ENCODE peak calls at places on chromosomes 13 and 19, in six cellular contexts. One of them, this sample, is unnamed.

GRCh38 chr19:5352229-5352763 is 11.7 kb upstream of the PTPRS start:
- DNase-seq in B cell: no peak
- DNase-seq in activated T-cell treated with anti-CD3 and anti-CD28 coated beads, Interleukin-2, amount 50 U/mL, for 72 hours: no peak
- DNase-seq in PC-9: peak; percentile 67
- DNase-seq in T-helper 1 cell: no peak
- DNase-seq in activated CD8-positive, alpha-beta memory T cell treated with anti-CD3 and anti-CD28 coated beads for 1 hour: no peak
- DNase-seq in this sample: no peak

GRCh38 chr19:17202713-17203112 is 12.4 kb upstream of the USE1 start:
- DNase-seq in B cell: no peak
- DNase-seq in activated T-cell treated with anti-CD3 and anti-CD28 coated beads, Interleukin-2, amount 50 U/mL, for 72 hours: no peak
- DNase-seq in PC-9: no peak
- DNase-seq in T-helper 1 cell: no peak
- DNase-seq in activated CD8-positive, alpha-beta memory T cell treated with anti-CD3 and anti-CD28 coated beads for 1 hour: no peak
- DNase-seq in this sample: no peak

GRCh38 chr19:46513461-46514236 is 18.0 kb upstream of the PNMA8B start:
- DNase-seq in B cell: peak; percentile 86
- DNase-seq in activated T-cell treated with anti-CD3 and anti-CD28 coated beads, Interleukin-2, amount 50 U/mL, for 72 hours: peak; percentile 84
- DNase-seq in PC-9: peak; percentile 51
- DNase-seq in T-helper 1 cell: peak; percentile 78
- DNase-seq in activated CD8-positive, alpha-beta memory T cell treated with anti-CD3 and anti-CD28 coated beads for 1 hour: peak; percentile 80
- DNase-seq in this sample: peak; percentile 83

GRCh38 chr19:49324801-49325491 is at the start of gene SLC6A16:
- DNase-seq in B cell: peak; percentile 58
- DNase-seq in activated T-cell treated with anti-CD3 and anti-CD28 coated beads, Interleukin-2, amount 50 U/mL, for 72 hours: no peak
- DNase-seq in PC-9: no peak
- DNase-seq in T-helper 1 cell: no peak
- DNase-seq in activated CD8-positive, alpha-beta memory T cell treated with anti-CD3 and anti-CD28 coated beads for 1 hour: no peak
- DNase-seq in this sample: no peak

GRCh38 chr13:112103260-112103843 is 36.4 kb downstream of the SOX1 start:
- DNase-seq in B cell: no peak
- DNase-seq in activated T-cell treated with anti-CD3 and anti-CD28 coated beads, Interleukin-2, amount 50 U/mL, for 72 hours: no peak
- DNase-seq in PC-9: no peak
- DNase-seq in T-helper 1 cell: no peak
- DNase-seq in activated CD8-positive, alpha-beta memory T cell treated with anti-CD3 and anti-CD28 coated beads for 1 hour: no peak
- DNase-seq in this sample: no peak

GRCh38 chr19:29577662-29577963 is 28.5 kb upstream of the POP4 start:
- DNase-seq in B cell: no peak
- DNase-seq in activated T-cell treated with anti-CD3 and anti-CD28 coated beads, Interleukin-2, amount 50 U/mL, for 72 hours: no peak
- DNase-seq in PC-9: no peak
- DNase-seq in T-helper 1 cell: no peak
- DNase-seq in activated CD8-positive, alpha-beta memory T cell treated with anti-CD3 and anti-CD28 coated beads for 1 hour: no peak
- DNase-seq in this sample: no peak

GRCh38 chr19:55212447-55212846 is 3.1 kb upstream of the PTPRH start:
- DNase-seq in B cell: no peak
- DNase-seq in activated T-cell treated with anti-CD3 and anti-CD28 coated beads, Interleukin-2, amount 50 U/mL, for 72 hours: peak; percentile 62
- DNase-seq in PC-9: no peak
- DNase-seq in T-helper 1 cell: peak; percentile 13
- DNase-seq in activated CD8-positive, alpha-beta memory T cell treated with anti-CD3 and anti-CD28 coated beads for 1 hour: peak; percentile 9
- DNase-seq in this sample: peak; percentile 71

GRCh38 chr19:10061717-10062310 is 24.3 kb upstream of the SHFL start:
- DNase-seq in B cell: no peak
- DNase-seq in activated T-cell treated with anti-CD3 and anti-CD28 coated beads, Interleukin-2, amount 50 U/mL, for 72 hours: no peak
- DNase-seq in PC-9: no peak
- DNase-seq in T-helper 1 cell: no peak
- DNase-seq in activated CD8-positive, alpha-beta memory T cell treated with anti-CD3 and anti-CD28 coated beads for 1 hour: no peak
- DNase-seq in this sample: no peak

GRCh38 chr19:16394681-16395375 is 70.2 kb downstream of the KLF2 start:
- DNase-seq in B cell: no peak
- DNase-seq in activated T-cell treated with anti-CD3 and anti-CD28 coated beads, Interleukin-2, amount 50 U/mL, for 72 hours: no peak
- DNase-seq in PC-9: no peak
- DNase-seq in T-helper 1 cell: no peak
- DNase-seq in activated CD8-positive, alpha-beta memory T cell treated with anti-CD3 and anti-CD28 coated beads for 1 hour: no peak
- DNase-seq in this sample: no peak

GRCh38 chr13:46624353-46624752 is 71.4 kb downstream of the LRCH1 start:
- DNase-seq in B cell: no peak
- DNase-seq in activated T-cell treated with anti-CD3 and anti-CD28 coated beads, Interleukin-2, amount 50 U/mL, for 72 hours: no peak
- DNase-seq in PC-9: no peak
- DNase-seq in T-helper 1 cell: no peak
- DNase-seq in activated CD8-positive, alpha-beta memory T cell treated with anti-CD3 and anti-CD28 coated beads for 1 hour: no peak
- DNase-seq in this sample: no peak

GRCh38 chr19:46150606-46151005 is 2.6 kb downstream of the IGFL2 start:
- DNase-seq in B cell: no peak
- DNase-seq in activated T-cell treated with anti-CD3 and anti-CD28 coated beads, Interleukin-2, amount 50 U/mL, for 72 hours: no peak
- DNase-seq in PC-9: no peak
- DNase-seq in T-helper 1 cell: no peak
- DNase-seq in activated CD8-positive, alpha-beta memory T cell treated with anti-CD3 and anti-CD28 coated beads for 1 hour: no peak
- DNase-seq in this sample: no peak

GRCh38 chr13:94344126-94344863 is 135.2 kb downstream of the DCT start:
- DNase-seq in B cell: no peak
- DNase-seq in activated T-cell treated with anti-CD3 and anti-CD28 coated beads, Interleukin-2, amount 50 U/mL, for 72 hours: no peak
- DNase-seq in PC-9: peak; percentile 88
- DNase-seq in T-helper 1 cell: no peak
- DNase-seq in activated CD8-positive, alpha-beta memory T cell treated with anti-CD3 and anti-CD28 coated beads for 1 hour: no peak
- DNase-seq in this sample: no peak

GRCh38 chr19:15318241-15318691 is 14.1 kb downstream of the BRD4 start:
- DNase-seq in B cell: peak; percentile 78
- DNase-seq in activated T-cell treated with anti-CD3 and anti-CD28 coated beads, Interleukin-2, amount 50 U/mL, for 72 hours: no peak
- DNase-seq in PC-9: no peak
- DNase-seq in T-helper 1 cell: no peak
- DNase-seq in activated CD8-positive, alpha-beta memory T cell treated with anti-CD3 and anti-CD28 coated beads for 1 hour: no peak
- DNase-seq in this sample: no peak

GRCh38 chr19:56476671-56477428 is at the start of gene ZNF667:
- DNase-seq in B cell: peak; percentile 74
- DNase-seq in activated T-cell treated with anti-CD3 and anti-CD28 coated beads, Interleukin-2, amount 50 U/mL, for 72 hours: peak; percentile 37
- DNase-seq in PC-9: no peak
- DNase-seq in T-helper 1 cell: no peak
- DNase-seq in activated CD8-positive, alpha-beta memory T cell treated with anti-CD3 and anti-CD28 coated beads for 1 hour: no peak
- DNase-seq in this sample: peak; percentile 9

GRCh38 chr19:13881692-13882418 is 4.9 kb downstream of the NANOS3 start:
- DNase-seq in B cell: peak; percentile 43
- DNase-seq in activated T-cell treated with anti-CD3 and anti-CD28 coated beads, Interleukin-2, amount 50 U/mL, for 72 hours: peak; percentile 56
- DNase-seq in PC-9: no peak
- DNase-seq in T-helper 1 cell: no peak
- DNase-seq in activated CD8-positive, alpha-beta memory T cell treated with anti-CD3 and anti-CD28 coated beads for 1 hour: no peak
- DNase-seq in this sample: peak; percentile 75

GRCh38 chr19:40607311-40607871 is 6.2 kb downstream of the LTBP4 start:
- DNase-seq in B cell: no peak
- DNase-seq in activated T-cell treated with anti-CD3 and anti-CD28 coated beads, Interleukin-2, amount 50 U/mL, for 72 hours: no peak
- DNase-seq in PC-9: no peak
- DNase-seq in T-helper 1 cell: no peak
- DNase-seq in activated CD8-positive, alpha-beta memory T cell treated with anti-CD3 and anti-CD28 coated beads for 1 hour: no peak
- DNase-seq in this sample: no peak

GRCh38 chr19:48480476-48481190 is 11.5 kb downstream of the CYTH2 start:
- DNase-seq in B cell: peak; percentile 59
- DNase-seq in activated T-cell treated with anti-CD3 and anti-CD28 coated beads, Interleukin-2, amount 50 U/mL, for 72 hours: peak; percentile 69
- DNase-seq in PC-9: no peak
- DNase-seq in T-helper 1 cell: peak; percentile 56
- DNase-seq in activated CD8-positive, alpha-beta memory T cell treated with anti-CD3 and anti-CD28 coated beads for 1 hour: peak; percentile 41
- DNase-seq in this sample: peak; percentile 69

GRCh38 chr19:51803529-51803928 is 8.6 kb downstream of the FPR3 start:
- DNase-seq in B cell: no peak
- DNase-seq in activated T-cell treated with anti-CD3 and anti-CD28 coated beads, Interleukin-2, amount 50 U/mL, for 72 hours: no peak
- DNase-seq in PC-9: no peak
- DNase-seq in T-helper 1 cell: no peak
- DNase-seq in activated CD8-positive, alpha-beta memory T cell treated with anti-CD3 and anti-CD28 coated beads for 1 hour: no peak
- DNase-seq in this sample: no peak

GRCh38 chr19:30076751-30077670 is 135.0 kb downstream of the URI1 start:
- DNase-seq in B cell: no peak
- DNase-seq in activated T-cell treated with anti-CD3 and anti-CD28 coated beads, Interleukin-2, amount 50 U/mL, for 72 hours: no peak
- DNase-seq in PC-9: no peak
- DNase-seq in T-helper 1 cell: no peak
- DNase-seq in activated CD8-positive, alpha-beta memory T cell treated with anti-CD3 and anti-CD28 coated beads for 1 hour: no peak
- DNase-seq in this sample: no peak

GRCh38 chr19:42560731-42561130 is 32.5 kb upstream of the CEACAM1 start:
- DNase-seq in B cell: no peak
- DNase-seq in activated T-cell treated with anti-CD3 and anti-CD28 coated beads, Interleukin-2, amount 50 U/mL, for 72 hours: no peak
- DNase-seq in PC-9: no peak
- DNase-seq in T-helper 1 cell: no peak
- DNase-seq in activated CD8-positive, alpha-beta memory T cell treated with anti-CD3 and anti-CD28 coated beads for 1 hour: no peak
- DNase-seq in this sample: no peak

GRCh38 chr19:28641395-28641794 is 571.6 kb downstream of the UQCRFS1 start:
- DNase-seq in B cell: no peak
- DNase-seq in activated T-cell treated with anti-CD3 and anti-CD28 coated beads, Interleukin-2, amount 50 U/mL, for 72 hours: no peak
- DNase-seq in PC-9: no peak
- DNase-seq in T-helper 1 cell: no peak
- DNase-seq in activated CD8-positive, alpha-beta memory T cell treated with anti-CD3 and anti-CD28 coated beads for 1 hour: no peak
- DNase-seq in this sample: no peak

GRCh38 chr13:39407786-39408185 is 195.2 kb downstream of the LHFPL6 start:
- DNase-seq in B cell: no peak
- DNase-seq in activated T-cell treated with anti-CD3 and anti-CD28 coated beads, Interleukin-2, amount 50 U/mL, for 72 hours: no peak
- DNase-seq in PC-9: no peak
- DNase-seq in T-helper 1 cell: no peak
- DNase-seq in activated CD8-positive, alpha-beta memory T cell treated with anti-CD3 and anti-CD28 coated beads for 1 hour: no peak
- DNase-seq in this sample: no peak

GRCh38 chr13:107376393-107377085 is 808.6 kb upstream of the ARGLU1 start:
- DNase-seq in B cell: no peak
- DNase-seq in activated T-cell treated with anti-CD3 and anti-CD28 coated beads, Interleukin-2, amount 50 U/mL, for 72 hours: no peak
- DNase-seq in PC-9: no peak
- DNase-seq in T-helper 1 cell: no peak
- DNase-seq in activated CD8-positive, alpha-beta memory T cell treated with anti-CD3 and anti-CD28 coated beads for 1 hour: no peak
- DNase-seq in this sample: no peak

GRCh38 chr13:87669379-87669978 is 1.7 kb upstream of the SLITRK5 start:
- DNase-seq in B cell: peak; percentile 10
- DNase-seq in activated T-cell treated with anti-CD3 and anti-CD28 coated beads, Interleukin-2, amount 50 U/mL, for 72 hours: no peak
- DNase-seq in PC-9: peak; percentile 43
- DNase-seq in T-helper 1 cell: no peak
- DNase-seq in activated CD8-positive, alpha-beta memory T cell treated with anti-CD3 and anti-CD28 coated beads for 1 hour: no peak
- DNase-seq in this sample: no peak

GRCh38 chr19:7869910-7870511 is 4.2 kb downstream of the PRR36 start:
- DNase-seq in B cell: peak; percentile 64
- DNase-seq in activated T-cell treated with anti-CD3 and anti-CD28 coated beads, Interleukin-2, amount 50 U/mL, for 72 hours: peak; percentile 80
- DNase-seq in PC-9: peak; percentile 86
- DNase-seq in T-helper 1 cell: peak; percentile 60
- DNase-seq in activated CD8-positive, alpha-beta memory T cell treated with anti-CD3 and anti-CD28 coated beads for 1 hour: peak; percentile 29
- DNase-seq in this sample: peak; percentile 66

GRCh38 chr13:76672422-76672821 is 213.8 kb downstream of the KCTD12 start:
- DNase-seq in B cell: no peak
- DNase-seq in activated T-cell treated with anti-CD3 and anti-CD28 coated beads, Interleukin-2, amount 50 U/mL, for 72 hours: no peak
- DNase-seq in PC-9: no peak
- DNase-seq in T-helper 1 cell: no peak
- DNase-seq in activated CD8-positive, alpha-beta memory T cell treated with anti-CD3 and anti-CD28 coated beads for 1 hour: no peak
- DNase-seq in this sample: no peak

GRCh38 chr19:33052352-33052972 is 12.2 kb downstream of the RHPN2 start:
- DNase-seq in B cell: no peak
- DNase-seq in activated T-cell treated with anti-CD3 and anti-CD28 coated beads, Interleukin-2, amount 50 U/mL, for 72 hours: no peak
- DNase-seq in PC-9: peak; percentile 95
- DNase-seq in T-helper 1 cell: no peak
- DNase-seq in activated CD8-positive, alpha-beta memory T cell treated with anti-CD3 and anti-CD28 coated beads for 1 hour: no peak
- DNase-seq in this sample: no peak

GRCh38 chr19:51108805-51109146 is 567 bp upstream of the CTU1 start:
- DNase-seq in B cell: no peak
- DNase-seq in activated T-cell treated with anti-CD3 and anti-CD28 coated beads, Interleukin-2, amount 50 U/mL, for 72 hours: no peak
- DNase-seq in PC-9: no peak
- DNase-seq in T-helper 1 cell: no peak
- DNase-seq in activated CD8-positive, alpha-beta memory T cell treated with anti-CD3 and anti-CD28 coated beads for 1 hour: no peak
- DNase-seq in this sample: no peak

GRCh38 chr19:34336781-34337271 is 28.2 kb upstream of the GPI start:
- DNase-seq in B cell: peak; percentile 67
- DNase-seq in activated T-cell treated with anti-CD3 and anti-CD28 coated beads, Interleukin-2, amount 50 U/mL, for 72 hours: peak; percentile 48
- DNase-seq in PC-9: no peak
- DNase-seq in T-helper 1 cell: peak; percentile 45
- DNase-seq in activated CD8-positive, alpha-beta memory T cell treated with anti-CD3 and anti-CD28 coated beads for 1 hour: peak; percentile 25
- DNase-seq in this sample: peak; percentile 51

GRCh38 chr13:20193142-20193923 is 595 bp upstream of the GJB2 start:
- DNase-seq in B cell: peak; percentile 34
- DNase-seq in activated T-cell treated with anti-CD3 and anti-CD28 coated beads, Interleukin-2, amount 50 U/mL, for 72 hours: no peak
- DNase-seq in PC-9: no peak
- DNase-seq in T-helper 1 cell: no peak
- DNase-seq in activated CD8-positive, alpha-beta memory T cell treated with anti-CD3 and anti-CD28 coated beads for 1 hour: no peak
- DNase-seq in this sample: no peak

GRCh38 chr19:34269968-34270621 is 15.7 kb downstream of the GARRE1 start:
- DNase-seq in B cell: peak; percentile 83
- DNase-seq in activated T-cell treated with anti-CD3 and anti-CD28 coated beads, Interleukin-2, amount 50 U/mL, for 72 hours: peak; percentile 52
- DNase-seq in PC-9: peak; percentile 74
- DNase-seq in T-helper 1 cell: peak; percentile 70
- DNase-seq in activated CD8-positive, alpha-beta memory T cell treated with anti-CD3 and anti-CD28 coated beads for 1 hour: peak; percentile 41
- DNase-seq in this sample: peak; percentile 85

GRCh38 chr13:110218601-110219201 is 88.3 kb downstream of the COL4A1 start:
- DNase-seq in B cell: no peak
- DNase-seq in activated T-cell treated with anti-CD3 and anti-CD28 coated beads, Interleukin-2, amount 50 U/mL, for 72 hours: no peak
- DNase-seq in PC-9: peak; percentile 16
- DNase-seq in T-helper 1 cell: no peak
- DNase-seq in activated CD8-positive, alpha-beta memory T cell treated with anti-CD3 and anti-CD28 coated beads for 1 hour: no peak
- DNase-seq in this sample: no peak

This sample was measured in activated CD4-positive, alpha-beta memory T cell treated with anti-CD3 and anti-CD28 coated beads for 36 hours.